ENCODE peak calls at places on chromosomes 12 and 14, in four cellular contexts. I is neural progenitor cell, E is bronchial epithelial cell, F is kidney. R is an unnamed sample.

GRCh38 chr14:23248601-23249000 is 10.9 kb downstream of the RNF212B start:
- DNase-seq in I (no peak), E (no peak), F (no peak), R (no peak)

GRCh38 chr12:22687677-22688076 is 62.7 kb downstream of the ETNK1 start:
- DNase-seq in I (no peak), E (peak), F (no peak), R (peak)

GRCh38 chr14:21428930-21429329 is 27.0 kb downstream of the CHD8 start:
- DNase-seq in I (no peak), E (no peak), F (no peak), R (no peak)

GRCh38 chr14:73873660-73874059 is 13.0 kb upstream of the ZNF410 start:
- DNase-seq in I (no peak), E (no peak), F (no peak), R (no peak)

GRCh38 chr14:31269599-31270195 is 62.1 kb upstream of the HECTD1 start:
- DNase-seq in I (no peak), E (no peak), F (no peak), R (no peak)

GRCh38 chr14:32932302-32932920 is 6.3 kb upstream of the NPAS3 start:
- DNase-seq in I (peak), E (no peak), F (no peak), R (no peak)

GRCh38 chr12:120115692-120116442 is 686 bp downstream of the RAB35 start:
- DNase-seq in I (no peak), E (no peak), F (no peak), R (peak)

GRCh38 chr12:52074656-52075408 is 4.7 kb upstream of the SMIM41 start:
- DNase-seq in I (no peak), E (no peak), F (peak), R (no peak)

GRCh38 chr14:42149609-42150261 is 543.1 kb downstream of the LRFN5 start:
- DNase-seq in I (no peak), E (no peak), F (no peak), R (no peak)

GRCh38 chr12:39272934-39273770 is 169.8 kb downstream of the KIF21A start:
- DNase-seq in I (peak), E (peak), F (no peak), R (peak)
- TF ChIP-seq CTCF in I (peak), E (peak), F (peak), R (peak)

DNA sequence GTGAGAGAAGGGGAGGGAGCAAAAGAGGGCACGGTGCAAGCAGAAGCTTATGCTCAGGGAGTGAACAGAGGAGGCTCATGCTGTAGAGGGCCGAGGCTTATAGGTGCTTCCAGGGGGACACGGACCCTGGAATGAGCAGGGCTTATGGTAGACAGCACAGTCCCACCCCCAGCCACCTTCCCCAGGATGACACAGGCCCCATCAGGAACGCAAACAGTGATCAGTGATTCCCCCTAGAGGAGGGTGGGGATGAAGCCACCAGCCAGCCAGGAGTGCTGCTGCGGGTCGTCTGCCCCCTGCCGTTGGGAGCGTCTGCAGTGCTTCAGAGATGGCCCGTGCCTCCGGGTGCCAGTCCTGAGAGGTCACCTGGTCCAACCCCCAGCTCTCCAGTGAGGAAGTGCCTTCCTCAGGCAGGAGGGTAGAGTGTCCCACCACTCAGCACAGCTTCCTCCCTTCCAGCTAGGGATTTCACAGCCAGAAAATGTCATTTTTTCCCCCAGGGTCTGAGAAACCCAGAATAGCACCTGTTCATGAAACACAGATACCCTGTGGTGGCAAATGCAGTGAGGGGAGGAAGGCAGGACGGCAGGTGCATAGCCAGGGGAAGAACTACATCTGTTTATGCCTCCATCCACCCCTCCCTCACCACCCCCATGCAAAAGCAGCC is 60.7 kb downstream of the SLC6A12 start:
- DNase-seq in I (peak), E (peak), F (peak), R (peak)
- TF ChIP-seq CTCF in I (peak), E (peak), F (peak), R (peak)

GRCh38 chr12:92927436-92928116 is 1.5 kb downstream of the EEA1 start:
- DNase-seq in I (peak), E (peak), F (no peak), R (peak)

GRCh38 chr12:92930421-92930820 is 1.3 kb upstream of the EEA1 start:
- DNase-seq in I (no peak), E (peak), F (no peak), R (peak)

GRCh38 chr12:92928431-92928961 is 599 bp downstream of the EEA1 start:
- DNase-seq in I (no peak), E (no peak), F (peak), R (peak)

GRCh38 chr12:92929957-92930356 is 862 bp upstream of the EEA1 start:
- DNase-seq in I (no peak), E (no peak), F (no peak), R (no peak)

DNA sequence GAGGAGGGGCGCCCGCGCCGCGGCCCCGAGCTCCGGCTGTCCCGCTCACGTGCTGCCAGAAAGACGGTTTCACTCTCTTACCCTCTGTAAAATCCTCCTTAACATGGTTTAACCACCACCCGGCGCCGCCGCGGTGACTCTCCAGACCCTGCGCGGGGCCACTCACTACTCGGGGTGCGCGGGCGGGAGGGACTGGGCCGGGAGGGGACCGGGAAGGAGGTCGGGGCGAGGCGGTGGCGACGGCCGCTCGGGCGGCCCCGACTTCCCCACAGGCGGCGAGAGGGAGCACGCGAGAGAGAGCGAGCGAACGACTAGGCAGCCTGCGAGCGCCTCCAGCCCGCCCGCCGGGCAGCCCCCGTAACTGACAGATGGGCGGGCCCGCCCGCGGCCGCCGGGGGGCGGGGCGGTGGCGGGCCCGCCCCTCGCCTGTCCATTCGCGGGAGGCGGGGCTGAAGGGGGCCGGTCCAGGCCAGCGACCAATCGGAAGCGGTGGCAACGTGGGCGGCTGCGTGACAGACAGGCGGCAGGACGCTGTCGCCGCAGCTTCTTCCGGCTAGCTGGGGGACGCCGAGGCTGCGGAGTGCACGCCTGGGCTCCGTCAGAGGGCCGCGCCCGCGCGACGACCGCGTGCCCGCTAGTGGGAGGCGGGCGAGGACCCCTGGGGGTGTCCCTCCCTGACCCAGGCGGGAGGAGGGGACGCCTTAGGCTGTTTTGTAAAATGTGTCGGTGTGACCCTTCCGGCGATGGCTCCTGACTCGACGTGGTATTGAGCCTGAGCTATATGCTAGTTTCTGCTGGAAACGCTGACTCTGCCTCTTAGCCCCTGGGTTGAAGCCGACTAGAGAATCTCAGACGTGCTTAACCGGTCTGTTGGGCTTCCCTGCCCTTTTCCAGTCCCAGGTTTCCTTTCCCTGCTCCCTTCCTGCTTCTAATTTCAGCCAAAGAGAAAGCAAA is at the start of gene EEA1:
- DNase-seq in I (peak), E (peak), F (peak), R (peak)
- TF ChIP-seq CTCF in I (no peak), E (peak), F (no peak), R (no peak)

GRCh38 chr12:6570264-6570887 is 2.3 kb upstream of the NOP2 start:
- DNase-seq in I (peak), E (peak), F (no peak), R (peak)
- TF ChIP-seq CTCF in I (peak), E (peak), F (peak), R (peak)